ENCODE peak calls at places on chromosome 10, in seven cellular contexts. D is anterior cingulate cortex, H is Peyer's patch, R is aorta, X is HT1080, J is HTR-8/SVneo, A is K562. N is an unnamed sample.
A peak's percentile ranks its signal among the peaks of the same experiment; 100 is the strongest.

GRCh38 chr10:101258179-101258885 is 29.1 kb upstream of the LBX1 start:
- DNase-seq in D (no peak), H (no peak), R (no peak), X (peak; percentile 54), J (no peak), A (peak; percentile 43), N (no peak)

GRCh38 chr10:84076047-84076388 is 63.3 kb upstream of the GHITM start:
- DNase-seq in D (no peak), H (no peak), R (no peak), X (peak; percentile 85), J (peak; percentile 35), A (no peak), N (no peak)

GRCh38 chr10:126663328-126663727 is 7.2 kb downstream of the C10orf90 start:
- DNase-seq in D (peak; percentile 92), H (no peak), R (no peak), X (peak; percentile 93), J (no peak), A (no peak), N (no peak)

GRCh38 chr10:46544989-46545791 is 11.3 kb downstream of the GPRIN2 start:
- DNase-seq in D (no peak), H (peak; percentile 14), R (peak; percentile 45), X (no peak), J (peak; percentile 82), A (peak; percentile 50), N (no peak)

GRCh38 chr10:75403144-75404022 is 1.8 kb upstream of the ZNF503 start:
- DNase-seq in D (peak; percentile 41), H (no peak), R (peak; percentile 64), X (no peak), J (no peak), A (no peak), N (no peak)

GRCh38 chr10:80454526-80455460 is 683 bp downstream of the TSPAN14 start:
- DNase-seq in D (peak; percentile 26), H (peak; percentile 66), R (peak; percentile 68), X (no peak), J (no peak), A (peak; percentile 63), N (no peak)

GRCh38 chr10:93438796-93439253 is 43.3 kb downstream of the MYOF start:
- DNase-seq in D (no peak), H (no peak), R (peak; percentile 59), X (no peak), J (no peak), A (no peak), N (no peak)

GRCh38 chr10:76779821-76780281 is 857.8 kb downstream of the KCNMA1 start:
- DNase-seq in D (no peak), H (no peak), R (no peak), X (no peak), J (no peak), A (no peak), N (no peak)

GRCh38 chr10:43427166-43427825 is 9.6 kb upstream of the ZNF487 start:
- DNase-seq in D (no peak), H (peak; percentile 58), R (no peak), X (no peak), J (no peak), A (no peak), N (no peak)

GRCh38 chr10:97159906-97160305 is 25.9 kb downstream of the SLIT1 start:
- DNase-seq in D (no peak), H (no peak), R (no peak), X (no peak), J (no peak), A (no peak), N (no peak)

GRCh38 chr10:95531041-95531809 is 29.9 kb downstream of the SORBS1 start:
- DNase-seq in D (no peak), H (no peak), R (no peak), X (no peak), J (no peak), A (peak; percentile 69), N (no peak)

GRCh38 chr10:101565370-101565900 is 22.6 kb downstream of the POLL start:
- DNase-seq in D (no peak), H (no peak), R (peak; percentile 27), X (no peak), J (no peak), A (no peak), N (no peak)

GRCh38 chr10:58567652-58568051 is 55.0 kb downstream of the BICC1 start:
- DNase-seq in D (no peak), H (no peak), R (no peak), X (no peak), J (no peak), A (no peak), N (no peak)

GRCh38 chr10:130052193-130052592 is 58.4 kb downstream of the C10orf143 start:
- DNase-seq in D (no peak), H (no peak), R (no peak), X (no peak), J (no peak), A (no peak), N (no peak)

GRCh38 chr10:77857272-77857671 is 69.3 kb downstream of the DLG5 start:
- DNase-seq in D (no peak), H (no peak), R (no peak), X (no peak), J (no peak), A (no peak), N (no peak)

GRCh38 chr10:116132716-116133420 is 140.1 kb downstream of the GFRA1 start:
- DNase-seq in D (no peak), H (no peak), R (no peak), X (no peak), J (no peak), A (no peak), N (peak; percentile 28)

GRCh38 chr10:122147731-122148130 is 123.4 kb upstream of the BTBD16 start:
- DNase-seq in D (no peak), H (no peak), R (no peak), X (no peak), J (no peak), A (no peak), N (no peak)

GRCh38 chr10:64234489-64234888 is 713.3 kb downstream of the REEP3 start:
- DNase-seq in D (no peak), H (no peak), R (no peak), X (no peak), J (no peak), A (no peak), N (no peak)

GRCh38 chr10:76401006-76401405 is 969.6 kb downstream of the LRMDA start:
- DNase-seq in D (no peak), H (no peak), R (no peak), X (no peak), J (no peak), A (no peak), N (no peak)

GRCh38 chr10:103885617-103886016 is 30.2 kb upstream of the SH3PXD2A start:
- DNase-seq in D (no peak), H (no peak), R (no peak), X (no peak), J (no peak), A (no peak), N (no peak)